ENCODE peak calls at places on chromosomes 6 and 20, in nine cellular contexts. M is OCI-LY7; T is upper lobe of right lung; W is CD8-positive, alpha-beta T cell; B is sciatic nerve; G is naive thymus-derived CD8-positive, alpha-beta T cell; Q is lung microvascular endothelial cell; R is psoas muscle; O is EL. H is an unnamed sample.

GRCh38 chr20:61805365-61805764 is 260.3 kb downstream of the TAF4 start:
- DNase-seq in G (no peak), T (peak), M (no peak), W (no peak), O (no peak), Q (no peak), R (no peak), B (no peak), H (no peak)

GRCh38 chr6:43173496-43174262 is 2.6 kb downstream of the SRF start:
- DNase-seq in B (no peak), W (peak), Q (no peak), O (peak), G (peak), R (no peak), M (peak), T (no peak), H (no peak)

GRCh38 chr20:57612916-57613315 is 7.3 kb downstream of the ZBP1 start:
- DNase-seq in W (peak), R (no peak), G (no peak), T (no peak), B (peak), O (no peak), Q (no peak), M (no peak), H (peak)

GRCh38 chr6:71181565-71181964 is 107.0 kb upstream of the OGFRL1 start:
- DNase-seq in O (peak), M (no peak), G (no peak), B (no peak), Q (peak), R (no peak), W (no peak), T (no peak), H (no peak)

GRCh38 chr20:9211016-9211760 is 142.3 kb downstream of the PLCB4 start:
- DNase-seq in R (no peak), T (no peak), M (no peak), Q (no peak), W (no peak), B (no peak), G (no peak), O (no peak), H (no peak)

GRCh38 chr6:135875446-135875845 is 23.9 kb downstream of the PDE7B start:
- DNase-seq in M (no peak), G (no peak), W (no peak), O (no peak), Q (no peak), T (no peak), B (no peak), R (no peak), H (no peak)

GRCh38 chr20:50373674-50374286 is 136.4 kb upstream of the PTPN1 start:
- DNase-seq in O (peak), B (no peak), R (no peak), T (no peak), G (no peak), Q (peak), M (no peak), W (no peak), H (no peak)

GRCh38 chr6:163494279-163494727 is 79.8 kb downstream of the QKI start:
- DNase-seq in T (no peak), R (no peak), G (no peak), M (no peak), Q (no peak), B (no peak), W (no peak), O (peak), H (no peak)

GRCh38 chr6:127520061-127520460 is 926 bp upstream of the MTCL3 start:
- DNase-seq in W (no peak), M (no peak), B (no peak), R (no peak), Q (peak), O (peak), G (no peak), T (no peak), H (no peak)

H was measured in coronary artery.